ENCODE peak calls at places on chromosomes 2 and 18, in six cellular contexts. M is HFF-Myc; J is WTC11; C is germinal center; P is activated gamma-delta T cell treated with Interleukin-2 at 50 U/mL for 16 hours; W is stimulated activated CD4-positive, alpha-beta T cell treated with anti-CD3 and anti-CD28 coated beads, Interleukin-1b, Interleukin-23, amount 100 ng/mL, for 4 hours. Q is an unnamed sample.

GRCh38 chr18:63869374-63869773 is 18.1 kb upstream of the SERPINB2 start:
- DNase-seq in J (no peak), C (no peak), M (peak), P (no peak), W (no peak), Q (no peak)

GRCh38 chr2:82143343-82143742 is 1838.8 kb upstream of the LRRTM1 start:
- DNase-seq in M (no peak), W (no peak), J (no peak), P (no peak), C (no peak), Q (no peak)

GRCh38 chr2:201860541-201861154 is 54.3 kb downstream of the CDK15 start:
- DNase-seq in W (peak), J (peak), P (peak), C (peak), M (peak), Q (peak)

GRCh38 chr18:48735070-48735676 is 196.3 kb downstream of the CTIF start:
- DNase-seq in M (no peak), W (no peak), C (no peak), J (no peak), P (no peak), Q (peak)

GRCh38 chr2:54891901-54892300 is 158.3 kb downstream of the RTN4 start:
- DNase-seq in C (no peak), J (no peak), M (no peak), P (no peak), W (no peak), Q (no peak)

GRCh38 chr2:120667981-120668380 is 67.7 kb upstream of the GLI2 start:
- DNase-seq in P (no peak), J (no peak), C (no peak), W (no peak), M (no peak), Q (no peak)

GRCh38 chr2:149686136-149686535 is 98.6 kb upstream of the MMADHC start:
- DNase-seq in C (no peak), M (no peak), J (no peak), W (no peak), P (no peak), Q (no peak)

GRCh38 chr2:198387677-198388076 is 583.3 kb downstream of the PLCL1 start:
- DNase-seq in P (no peak), J (no peak), W (no peak), M (no peak), C (no peak), Q (no peak)

GRCh38 chr2:160868891-160869290 is 291.3 kb upstream of the TANK start:
- DNase-seq in C (no peak), P (no peak), J (no peak), W (no peak), M (no peak), Q (no peak)

GRCh38 chr2:211879323-211879722 is 659.3 kb downstream of the ERBB4 start:
- DNase-seq in J (no peak), W (no peak), M (no peak), C (no peak), P (no peak), Q (no peak)

GRCh38 chr2:27191107-27191829 is 20.6 kb upstream of the ATRAID start:
- DNase-seq in P (peak), J (peak), C (peak), M (no peak), W (peak), Q (peak)

GRCh38 chr18:1467461-1467964 is 562.8 kb downstream of the ADCYAP1 start:
- DNase-seq in W (no peak), J (no peak), C (no peak), P (no peak), M (no peak), Q (no peak)

GRCh38 chr18:22673182-22673862 is 255.6 kb upstream of the CTAGE1 start:
- DNase-seq in J (no peak), W (no peak), M (no peak), P (no peak), C (no peak), Q (no peak)

GRCh38 chr2:17672583-17673317 is 80.9 kb downstream of the SMC6 start:
- DNase-seq in M (peak), P (no peak), J (no peak), W (no peak), C (no peak), Q (no peak)

GRCh38 chr2:37616674-37616999 is 54.8 kb downstream of the CDC42EP3 start:
- DNase-seq in C (no peak), P (no peak), W (no peak), J (no peak), M (no peak), Q (no peak)

GRCh38 chr2:159545080-159545479 is 71.3 kb downstream of the BAZ2B start:
- DNase-seq in J (no peak), M (no peak), P (no peak), W (no peak), C (no peak), Q (no peak)

GRCh38 chr18:76578571-76579300 is 83.7 kb upstream of the ZNF516 start:
- DNase-seq in W (no peak), J (no peak), M (no peak), C (no peak), P (no peak), Q (peak)

GRCh38 chr2:237262838-237263771 is 150.9 kb downstream of the COL6A3 start:
- DNase-seq in P (no peak), M (no peak), C (no peak), J (no peak), W (no peak), Q (no peak)

GRCh38 chr2:5093056-5093455 is 599.1 kb upstream of the SOX11 start:
- DNase-seq in W (no peak), M (no peak), P (no peak), J (no peak), C (no peak), Q (no peak)

GRCh38 chr2:179995735-179996134 is 11.4 kb downstream of the CWC22 start:
- DNase-seq in P (no peak), C (no peak), W (no peak), J (no peak), M (no peak), Q (no peak)

GRCh38 chr2:204544961-204545860 is at the start of gene PARD3B:
- DNase-seq in M (no peak), C (peak), P (no peak), W (peak), J (peak), Q (peak)

GRCh38 chr18:55607763-55608162 is 19.8 kb upstream of the TCF4 start:
- DNase-seq in C (no peak), M (no peak), W (no peak), P (no peak), J (no peak), Q (no peak)

GRCh38 chr2:158778243-158778642 is 16.9 kb upstream of the DAPL1 start:
- DNase-seq in M (no peak), W (no peak), J (no peak), P (no peak), C (no peak), Q (no peak)

GRCh38 chr2:239109041-239109915 is 261.4 kb downstream of the TWIST2 start:
- DNase-seq in C (no peak), M (no peak), W (no peak), J (no peak), P (no peak), Q (no peak)

GRCh38 chr2:178229927-178230326 is 35.6 kb downstream of the OSBPL6 start:
- DNase-seq in P (no peak), C (no peak), J (no peak), W (no peak), M (no peak), Q (no peak)

GRCh38 chr2:33598472-33599174 is 476 bp downstream of the FAM98A start:
- DNase-seq in J (peak), P (peak), C (peak), M (no peak), W (no peak), Q (peak)

GRCh38 chr2:61949458-61950107 is 44.1 kb downstream of the COMMD1 start:
- DNase-seq in M (no peak), P (no peak), J (no peak), C (no peak), W (no peak), Q (no peak)

GRCh38 chr2:70985956-70986355 is 7.5 kb downstream of the ANKRD53 start:
- DNase-seq in M (no peak), W (no peak), C (no peak), J (no peak), P (no peak), Q (no peak)

GRCh38 chr2:234463626-234464290 is 33.1 kb downstream of the ARL4C start:
- DNase-seq in C (no peak), W (peak), M (no peak), P (peak), J (no peak), Q (no peak)